ENCODE peak calls at places on chromosomes 13 and 19, in ten cellular contexts. C is heart right ventricle, W is omental fat pad, A is mesothelial cell of epicardium, H is progenitor cell of endocrine pancreas, I is neural progenitor cell, N is stomach, S is natural killer cell, M is uterus, U is fibroblast of mammary gland. R is an unnamed sample.

GRCh38 chr19:41993612-41994483 is at the start of gene ATP1A3:
- DNase-seq in I (peak; percentile 93), W (no peak), U (peak; percentile 27), N (peak; percentile 51), C (peak; percentile 66), H (no peak), A (no peak), M (no peak), S (peak; percentile 71), R (peak; percentile 66)

GRCh38 chr13:110644892-110645521 is 29.7 kb downstream of the NAXD start:
- DNase-seq in A (peak; percentile 51), C (peak; percentile 62), U (peak; percentile 59), N (peak; percentile 77), W (no peak), H (peak; percentile 41), I (peak; percentile 93), S (no peak), M (peak; percentile 40), R (peak; percentile 62)

GRCh38 chr13:29589234-29589633 is 6.3 kb downstream of the SLC7A1 start:
- DNase-seq in S (no peak), I (peak; percentile 53), M (no peak), U (peak; percentile 25), H (no peak), A (no peak), W (no peak), C (no peak), N (no peak), R (no peak)

GRCh38 chr19:55902080-55902751 is 29.9 kb downstream of the NLRP13 start:
- DNase-seq in H (no peak), I (no peak), N (no peak), S (no peak), C (no peak), U (no peak), M (no peak), A (no peak), W (no peak), R (no peak)

GRCh38 chr13:41465215-41465907 is 8.0 kb downstream of the RGCC start:
- DNase-seq in W (no peak), I (no peak), N (peak; percentile 52), U (peak; percentile 91), A (no peak), C (peak; percentile 66), H (no peak), S (peak; percentile 79), M (no peak), R (peak; percentile 87)

GRCh38 chr13:73058741-73059459 is at the start of gene KLF5:
- DNase-seq in M (peak; percentile 96), U (peak; percentile 86), H (peak; percentile 100), A (peak; percentile 99), C (peak; percentile 95), S (peak; percentile 83), N (peak; percentile 99), I (peak; percentile 98), W (peak; percentile 96), R (peak; percentile 99)

GRCh38 chr13:79492313-79492798 is 11.4 kb downstream of the NDFIP2 start:
- DNase-seq in A (no peak), N (no peak), C (no peak), W (no peak), I (no peak), U (peak; percentile 28), S (no peak), M (no peak), H (no peak), R (peak; percentile 55)

GRCh38 chr13:20074956-20075355 is 85.9 kb downstream of the GJA3 start:
- DNase-seq in H (no peak), S (no peak), C (no peak), A (no peak), M (no peak), I (no peak), W (no peak), U (no peak), N (no peak), R (no peak)

GRCh38 chr13:25037057-25037813 is 58.7 kb upstream of the PABPC3 start:
- DNase-seq in N (peak; percentile 46), W (no peak), U (peak; percentile 67), M (no peak), I (peak; percentile 82), C (peak; percentile 50), S (no peak), A (peak; percentile 66), H (peak; percentile 38), R (peak; percentile 73)

GRCh38 chr19:1864480-1865171 is 1.2 kb upstream of the KLF16 start:
- DNase-seq in N (peak; percentile 73), W (no peak), M (peak; percentile 78), I (peak; percentile 91), H (peak; percentile 75), C (peak; percentile 76), S (peak; percentile 70), A (peak; percentile 72), U (peak; percentile 57), R (peak; percentile 59)

GRCh38 chr19:41922220-41922576 is 6.1 kb downstream of the ERFL start:
- DNase-seq in I (no peak), S (no peak), M (no peak), N (no peak), A (no peak), U (no peak), C (no peak), H (no peak), W (no peak), R (no peak)

GRCh38 chr13:75798353-75799245 is 162.5 kb downstream of the LMO7 start:
- DNase-seq in W (no peak), A (no peak), S (no peak), M (no peak), U (peak; percentile 79), H (no peak), C (no peak), I (no peak), N (no peak), R (peak; percentile 71)

GRCh38 chr19:23415561-23416191 is 20.4 kb upstream of the ZNF91 start:
- DNase-seq in N (no peak), M (no peak), S (no peak), H (peak; percentile 48), C (peak; percentile 36), U (no peak), W (no peak), A (peak; percentile 47), I (peak; percentile 94), R (peak; percentile 50)

GRCh38 chr19:29804493-29804892 is 7.3 kb upstream of the CCNE1 start:
- DNase-seq in A (no peak), N (no peak), I (no peak), C (no peak), H (no peak), S (no peak), U (no peak), W (no peak), M (no peak), R (no peak)

GRCh38 chr13:44768775-44769578 is 192.8 kb upstream of the TSC22D1 start:
- DNase-seq in A (no peak), W (no peak), M (no peak), S (no peak), U (peak; percentile 78), H (no peak), I (no peak), C (no peak), N (no peak), R (no peak)

GRCh38 chr13:45119469-45119989 is 781 bp upstream of the GTF2F2 start:
- DNase-seq in W (no peak), C (peak; percentile 8), N (no peak), H (no peak), A (no peak), U (peak; percentile 73), S (peak; percentile 41), M (no peak), I (peak; percentile 18), R (peak; percentile 32)

GRCh38 chr19:709965-710714 is 1.4 kb downstream of the PALM start:
- DNase-seq in C (peak; percentile 67), W (no peak), H (no peak), I (peak; percentile 22), M (peak; percentile 55), U (no peak), A (no peak), N (no peak), S (no peak), R (no peak)

GRCh38 chr13:21328201-21328600 is 130.9 kb downstream of the ZDHHC20 start:
- DNase-seq in N (no peak), W (no peak), U (no peak), I (peak; percentile 58), M (no peak), C (no peak), S (no peak), H (no peak), A (no peak), R (no peak)

GRCh38 chr19:14826006-14826405 is 9.0 kb downstream of the OR7A5 start:
- DNase-seq in C (no peak), A (no peak), S (no peak), M (no peak), W (no peak), I (no peak), U (no peak), N (no peak), H (no peak), R (peak; percentile 55)

DNA sequence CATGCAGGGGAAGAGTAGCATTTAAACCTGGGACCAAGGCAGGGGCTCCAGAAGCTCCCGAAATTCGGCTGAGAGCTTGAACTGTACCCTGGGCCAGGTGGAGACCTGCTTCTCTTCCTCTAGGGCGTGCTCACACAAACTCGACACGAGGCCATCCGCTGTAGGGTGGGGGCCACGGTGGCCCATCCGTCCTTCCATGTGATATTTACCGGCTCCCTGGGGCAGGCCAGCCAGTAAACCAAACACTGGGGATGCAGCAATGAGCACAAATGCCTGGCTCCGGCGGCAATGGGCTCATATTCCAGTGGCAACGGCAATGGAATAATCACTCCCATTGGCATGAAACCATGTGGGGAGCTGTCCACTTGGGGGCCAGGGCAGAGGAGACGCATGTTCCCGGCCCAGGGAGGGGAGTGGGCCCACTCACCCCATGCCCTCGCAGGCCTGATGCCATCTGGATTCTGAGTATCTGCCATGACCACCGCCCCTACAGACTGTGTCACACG is 10.8 kb downstream of the SH3GL1 start:
- DNase-seq in W (no peak), C (no peak), N (no peak), A (no peak), U (no peak), S (no peak), I (no peak), M (no peak), H (no peak), R (no peak)
- TF ChIP-seq CTCF in W (no peak), C (no peak), N (no peak), A (no peak), U (no peak), S (no peak), I (no peak), M (no peak), H (no peak), R (no peak)

GRCh38 chr13:101755228-101755887 is 302.9 kb downstream of the ITGBL1 start:
- DNase-seq in S (no peak), W (no peak), C (no peak), A (no peak), M (no peak), H (no peak), N (no peak), U (no peak), I (no peak), R (no peak)
- TF ChIP-seq CTCF in S (no peak), W (no peak), C (no peak), A (no peak), M (no peak), H (no peak), N (no peak), U (no peak), I (no peak), R (no peak)

GRCh38 chr13:97257800-97258799 is 36.0 kb downstream of the MBNL2 start:
- DNase-seq in S (no peak), A (no peak), I (peak; percentile 50), M (peak; percentile 75), W (no peak), U (peak; percentile 88), N (no peak), H (no peak), C (peak; percentile 73), R (peak; percentile 81)
- TF ChIP-seq CTCF in S (no peak), A (no peak), I (peak; percentile 12), M (no peak), W (no peak), U (peak; percentile 23), N (no peak), H (no peak), C (no peak), R (no peak)

GRCh38 chr13:51731759-51732158 is 72.2 kb downstream of the DHRS12 start:
- DNase-seq in S (no peak), I (no peak), H (no peak), M (no peak), N (no peak), C (no peak), U (peak; percentile 84), W (no peak), A (no peak), R (no peak)
- TF ChIP-seq CTCF in S (no peak), I (no peak), H (no peak), M (peak; percentile 43), N (no peak), C (peak; percentile 6), U (peak; percentile 67), W (no peak), A (no peak), R (peak; percentile 18)

R was measured in epithelial cell of esophagus.